ENCODE peak calls at places on chromosomes 7 and 10, in five cellular contexts. E, Z, C, M and U are unnamed samples.

GRCh38 chr10:60234531-60234930 is 155.1 kb downstream of the ANK3 start:
- DNase-seq in E (no peak), Z (no peak), M (no peak), C (no peak), U (no peak)

GRCh38 chr10:117212176-117212575 is 14.9 kb downstream of the KCNK18 start:
- DNase-seq in E (no peak), Z (no peak), C (no peak), M (no peak), U (no peak)

GRCh38 chr7:3277604-3278572 is 23.2 kb upstream of the SDK1 start:
- DNase-seq in M (no peak), Z (no peak), E (no peak), C (no peak), U (no peak)

GRCh38 chr7:135499818-135500217 is 10.1 kb downstream of the CNOT4 start:
- DNase-seq in C (no peak), M (no peak), Z (peak; percentile 62), E (no peak), U (no peak)

GRCh38 chr10:110456046-110456445 is 41.7 kb upstream of the DUSP5 start:
- DNase-seq in Z (no peak), C (no peak), E (no peak), M (no peak), U (no peak)

GRCh38 chr10:57579926-57580325 is 687.8 kb downstream of the IPMK start:
- DNase-seq in C (no peak), Z (peak; percentile 3), M (no peak), E (no peak), U (peak; percentile 66)

GRCh38 chr7:50307368-50308012 is 3.0 kb downstream of the IKZF1 start:
- DNase-seq in M (peak; percentile 84), C (peak; percentile 76), E (no peak), Z (no peak), U (no peak)

GRCh38 chr10:103595933-103596726 is 102.6 kb downstream of the NEURL1 start:
- DNase-seq in E (no peak), M (no peak), Z (no peak), C (no peak), U (no peak)

GRCh38 chr7:138898255-138898654 is 82.9 kb downstream of the KIAA1549 start:
- DNase-seq in M (peak; percentile 64), E (no peak), Z (no peak), C (peak; percentile 14), U (no peak)

DNA sequence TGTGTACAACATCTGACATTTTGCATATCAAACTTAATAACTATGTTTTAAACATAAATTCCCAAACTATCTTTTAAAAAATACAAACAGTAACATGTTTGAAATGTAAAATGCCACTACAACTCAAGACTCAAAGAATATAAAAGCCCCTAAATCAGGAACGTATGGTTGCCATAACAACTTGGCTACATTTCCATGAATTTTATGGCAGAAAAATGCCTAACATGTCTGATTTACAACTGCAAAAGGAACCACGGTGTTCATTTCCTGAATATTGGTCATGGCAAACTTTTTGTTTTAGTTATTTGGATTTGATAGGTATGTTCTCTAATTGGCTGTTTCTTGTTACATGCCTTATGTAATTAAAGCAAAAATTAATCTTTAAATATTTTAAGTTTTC is 2.0 kb downstream of the SOSTDC1 start:
- DNase-seq in E (no peak), Z (no peak), M (no peak), C (no peak), U (no peak)
- H3K4me3 ChIP-seq in E (no peak overlapping the region), Z (no peak overlapping the region), M (no peak overlapping the region), C (no peak overlapping the region), U (no peak overlapping the region)

GRCh38 chr10:28594401-28594800 is 61.5 kb downstream of the WAC start:
- DNase-seq in C (peak; percentile 76), Z (no peak), E (no peak), M (peak; percentile 51), U (no peak)
- H3K36me3 ChIP-seq in C (peaks cover 19% of the 10 kb centered on the region), Z (peaks cover 9% of the 10 kb centered on the region), E (peaks cover 16% of the 10 kb centered on the region), M (peaks cover 26% of the 10 kb centered on the region), U (peaks cover 58% of the 10 kb centered on the region)

GRCh38 chr7:96067321-96067720 is 254.6 kb downstream of the SLC25A13 start:
- DNase-seq in E (no peak), Z (no peak), C (no peak), M (no peak), U (no peak)

GRCh38 chr7:96061844-96062243 is 260.1 kb downstream of the SLC25A13 start:
- DNase-seq in C (no peak), M (no peak), E (no peak), Z (peak; percentile 68), U (peak; percentile 61)
- H3K27me3 ChIP-seq in C (no peaks in the 10 kb centered on the region), M (no peaks in the 10 kb centered on the region), E (no peaks in the 10 kb centered on the region), Z (no peaks in the 10 kb centered on the region), U (no peaks in the 10 kb centered on the region)

GRCh38 chr10:93063217-93063976 is 2.8 kb downstream of the CYP26C1 start:
- DNase-seq in E (no peak), C (no peak), Z (no peak), M (no peak), U (no peak)
- H3K4me3 ChIP-seq in E (no peak overlapping the region), C (no peak overlapping the region), Z (peak overlapping the region; percentile 39), M (no peak overlapping the region), U (no peak overlapping the region)

DNA sequence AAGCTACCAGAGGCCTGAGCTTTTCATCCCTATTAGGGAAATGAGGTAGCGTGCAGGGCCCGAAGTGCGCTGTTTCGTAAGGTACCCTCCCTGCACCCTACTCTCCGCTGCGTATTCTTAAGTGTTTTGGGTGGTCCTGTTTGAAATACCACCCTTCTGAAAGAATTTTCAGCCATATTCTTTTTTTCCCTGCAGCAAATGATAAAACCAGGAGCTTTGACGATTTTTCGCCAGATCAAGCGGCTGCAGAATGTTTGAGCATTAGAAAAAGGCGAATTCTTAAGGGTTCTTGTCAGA is 1.2 kb downstream of the RSBN1L start:
- DNase-seq in C (no peak), M (peak; percentile 48), Z (no peak), E (no peak), U (no peak)
- H3K36me3 ChIP-seq in C (no peaks in the 10 kb centered on the region), M (no peaks in the 10 kb centered on the region), Z (no peaks in the 10 kb centered on the region), E (no peaks in the 10 kb centered on the region), U (no peaks in the 10 kb centered on the region)

DNA sequence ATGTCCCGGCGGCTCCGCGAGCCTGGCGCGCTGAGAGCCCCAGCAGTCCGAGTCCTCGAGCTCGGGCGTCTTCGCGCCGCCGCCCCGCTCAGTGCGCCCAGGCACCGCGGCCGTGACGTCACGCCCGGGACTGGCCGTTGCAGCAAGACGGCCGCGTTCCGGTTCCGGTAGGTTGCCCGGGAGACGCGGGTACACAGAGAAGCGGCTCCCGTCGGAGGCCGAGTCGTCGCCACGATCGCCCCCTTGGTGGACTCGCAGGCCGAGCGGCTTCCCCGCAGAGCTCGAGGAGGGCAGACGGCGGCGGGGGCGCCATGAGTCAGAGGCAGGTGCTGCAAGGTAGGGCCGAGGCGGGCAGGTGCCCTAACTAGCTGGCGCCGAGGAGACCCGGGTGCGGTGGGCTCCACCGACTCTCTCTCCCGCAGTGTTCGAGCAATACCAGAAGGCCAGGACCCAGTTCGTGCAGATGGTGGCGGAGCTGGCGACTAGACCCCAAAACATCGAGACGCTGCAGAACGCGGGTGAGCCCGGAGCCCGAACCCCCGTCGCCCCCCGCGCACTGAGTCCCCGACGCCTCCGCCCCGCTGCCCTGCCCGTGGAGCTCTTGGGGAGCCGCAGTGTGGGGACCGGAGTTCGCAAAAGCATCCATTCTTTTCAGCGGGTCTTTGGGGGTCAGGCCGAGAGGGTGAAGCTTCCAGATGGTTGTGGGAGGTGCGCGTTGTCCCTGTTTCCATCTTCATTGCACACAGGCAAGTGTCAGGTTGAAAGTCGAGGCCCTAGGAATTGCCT is at the start of gene SPAG6:
- DNase-seq in M (peak; percentile 43), Z (no peak), E (no peak), C (no peak), U (no peak)
- H3K27me3 ChIP-seq in M (peaks cover 54% of the 10 kb centered on the region), Z (peaks cover 48% of the 10 kb centered on the region), E (peaks cover 48% of the 10 kb centered on the region), C (peaks cover 26% of the 10 kb centered on the region), U (peaks cover 16% of the 10 kb centered on the region)

GRCh38 chr10:112260831-112261230 is 22.4 kb upstream of the TECTB start:
- DNase-seq in M (no peak), E (no peak), C (no peak), Z (no peak), U (no peak)

GRCh38 chr10:112261281-112261822 is 21.8 kb upstream of the TECTB start:
- DNase-seq in E (no peak), C (no peak), M (no peak), Z (peak; percentile 64), U (no peak)

GRCh38 chr10:112262556-112262955 is 20.6 kb upstream of the TECTB start:
- DNase-seq in M (no peak), E (no peak), Z (no peak), C (no peak), U (no peak)

GRCh38 chr10:112259688-112260087 is 23.5 kb upstream of the TECTB start:
- DNase-seq in E (no peak), M (no peak), Z (no peak), C (no peak), U (no peak)

GRCh38 chr10:112258407-112258806 is 24.8 kb upstream of the TECTB start:
- DNase-seq in C (no peak), E (no peak), M (no peak), Z (no peak), U (no peak)
- H3K4me3 ChIP-seq in C (no peak overlapping the region), E (no peak overlapping the region), M (no peak overlapping the region), Z (no peak overlapping the region), U (no peak overlapping the region)

DNA sequence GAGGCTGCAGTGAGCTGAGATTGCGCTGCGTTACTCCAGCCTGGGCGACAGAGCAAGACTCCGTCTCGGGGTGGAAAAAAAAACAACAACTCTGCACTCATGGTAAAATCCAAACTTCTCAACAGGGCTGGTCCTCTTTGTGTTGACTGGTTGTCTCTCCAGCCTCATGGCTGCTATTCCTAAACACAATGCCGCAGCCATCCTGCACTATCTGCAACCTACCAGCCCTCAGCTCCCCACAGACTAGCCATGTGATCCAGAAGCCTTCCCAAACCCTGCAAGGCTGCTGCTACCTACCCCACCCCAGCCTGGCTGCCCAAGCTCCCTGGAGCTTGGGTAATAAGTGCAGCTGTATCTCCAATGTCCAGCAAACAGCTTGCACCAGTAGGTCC is 11.7 kb downstream of the ZYX start:
- DNase-seq in M (no peak), Z (peak; percentile 44), E (no peak), C (no peak), U (no peak)
- H3K36me3 ChIP-seq in M (peaks cover 61% of the 10 kb centered on the region), Z (peaks cover 39% of the 10 kb centered on the region), E (peaks cover 17% of the 10 kb centered on the region), C (no peaks in the 10 kb centered on the region), U (peaks cover 35% of the 10 kb centered on the region)

GRCh38 chr10:129851941-129852650 is 112.0 kb downstream of the EBF3 start:
- DNase-seq in M (no peak), Z (no peak), C (no peak), E (no peak), U (no peak)

GRCh38 chr10:129848571-129849451 is 115.3 kb downstream of the EBF3 start:
- DNase-seq in Z (no peak), E (no peak), M (no peak), C (no peak), U (no peak)

GRCh38 chr10:129849853-129850252 is 114.2 kb downstream of the EBF3 start:
- DNase-seq in C (no peak), M (no peak), E (no peak), Z (no peak), U (no peak)

GRCh38 chr10:129849452-129849750 is 114.7 kb downstream of the EBF3 start:
- DNase-seq in Z (no peak), E (no peak), C (no peak), M (no peak), U (no peak)

GRCh38 chr10:129850790-129851189 is 113.3 kb downstream of the EBF3 start:
- DNase-seq in C (no peak), E (no peak), M (no peak), Z (no peak), U (no peak)
- H3K27me3 ChIP-seq in C (no peaks in the 10 kb centered on the region), E (no peaks in the 10 kb centered on the region), M (no peaks in the 10 kb centered on the region), Z (no peaks in the 10 kb centered on the region), U (no peaks in the 10 kb centered on the region)